ENCODE peak calls at places on chromosomes 16 and 17, in eight cellular contexts. U is PC-3, J is lower lobe of right lung, N is IMR-90, Z is Panc1, F is lung, V is breast epithelium, G is neural progenitor cell. C is an unnamed sample.
A peak's percentile ranks its signal among the peaks of the same experiment; 100 is the strongest.

GRCh38 chr17:34997355-34997862 is 17.1 kb downstream of the LIG3 start:
- DNase-seq in J (no peak), N (peak; percentile 87), F (peak; percentile 69), Z (no peak), V (peak; percentile 71), G (no peak), U (peak; percentile 12), C (peak; percentile 73)

GRCh38 chr16:74568961-74569631 is 37.8 kb downstream of the GLG1 start:
- DNase-seq in V (no peak), J (no peak), Z (no peak), N (peak; percentile 63), G (no peak), F (no peak), U (no peak), C (no peak)

GRCh38 chr17:68290268-68290954 is 516 bp downstream of the SLC16A6 start:
- DNase-seq in N (no peak), F (peak; percentile 39), V (no peak), U (peak; percentile 54), Z (no peak), G (peak; percentile 58), J (peak; percentile 71), C (no peak)

GRCh38 chr16:65947951-65948350 is 418.5 kb upstream of the CDH5 start:
- DNase-seq in U (no peak), G (no peak), V (no peak), J (no peak), F (no peak), Z (no peak), N (no peak), C (no peak)

GRCh38 chr17:75081611-75082540 is 5.9 kb upstream of the SLC16A5 start:
- DNase-seq in Z (no peak), J (no peak), F (no peak), V (no peak), U (no peak), G (no peak), N (no peak), C (no peak)

GRCh38 chr17:58401287-58401686 is 16.0 kb downstream of the RNF43 start:
- DNase-seq in U (peak; percentile 45), G (no peak), F (no peak), Z (no peak), J (no peak), V (no peak), N (no peak), C (no peak)

GRCh38 chr16:85395207-85395912 is 217.8 kb upstream of the GSE1 start:
- DNase-seq in N (peak; percentile 98), F (peak; percentile 77), J (peak; percentile 66), U (peak; percentile 90), Z (no peak), V (peak; percentile 71), G (no peak), C (peak; percentile 95)

GRCh38 chr17:39461911-39462641 is 790 bp downstream of the CDK12 start:
- DNase-seq in Z (no peak), N (peak; percentile 58), V (no peak), U (peak; percentile 7), G (no peak), F (no peak), J (no peak), C (peak; percentile 43)

GRCh38 chr17:40647549-40648325 is at the start of gene SMARCE1:
- DNase-seq in G (peak; percentile 87), F (peak; percentile 60), U (peak; percentile 46), N (peak; percentile 67), V (peak; percentile 50), Z (no peak), J (peak; percentile 82), C (peak; percentile 66)

GRCh38 chr17:79888811-79889634 is 49.8 kb upstream of the CBX4 start:
- DNase-seq in U (no peak), G (no peak), Z (no peak), F (no peak), J (no peak), V (no peak), N (no peak), C (peak; percentile 3)

GRCh38 chr17:54544239-54544638 is 356.4 kb upstream of the TOM1L1 start:
- DNase-seq in V (no peak), U (no peak), G (peak; percentile 63), F (no peak), Z (no peak), N (no peak), J (no peak), C (no peak)

GRCh38 chr16:57693539-57693938 is 1.1 kb upstream of the DRC7 start:
- DNase-seq in G (no peak), V (no peak), U (no peak), N (no peak), F (no peak), J (no peak), Z (no peak), C (no peak)

GRCh38 chr16:21626659-21627277 is 25.6 kb downstream of the IGSF6 start:
- DNase-seq in F (no peak), U (peak; percentile 67), J (no peak), G (no peak), V (no peak), N (peak; percentile 88), Z (no peak), C (peak; percentile 84)

DNA sequence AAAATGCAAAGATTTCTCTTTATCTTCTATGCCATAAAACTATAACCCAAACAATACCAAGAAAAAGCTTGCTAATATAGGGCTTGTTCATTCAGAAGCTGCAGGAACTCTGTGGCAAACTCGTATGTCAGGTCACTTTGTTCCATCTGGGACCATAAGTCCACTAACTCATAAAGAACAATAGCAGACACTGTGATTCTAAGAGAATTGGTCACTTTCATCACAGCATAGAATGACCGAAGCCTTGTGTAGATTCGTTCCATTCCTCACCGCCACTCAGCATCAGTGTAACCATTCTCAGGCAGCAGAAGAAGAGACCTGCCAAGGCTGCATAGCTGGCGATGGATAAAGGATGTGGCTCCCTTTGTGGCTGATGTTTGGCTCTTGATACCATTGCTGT is 30.3 kb upstream of the VAT1L start:
- DNase-seq in G (no peak), V (no peak), J (no peak), F (no peak), U (no peak), Z (no peak), N (no peak), C (no peak)
- H3K4me3 ChIP-seq in G (no peak overlapping the region), V (no peak overlapping the region), J (no peak overlapping the region), F (no peak overlapping the region), U (no peak overlapping the region), Z (no peak overlapping the region), N (no peak overlapping the region), C (no peak overlapping the region)

DNA sequence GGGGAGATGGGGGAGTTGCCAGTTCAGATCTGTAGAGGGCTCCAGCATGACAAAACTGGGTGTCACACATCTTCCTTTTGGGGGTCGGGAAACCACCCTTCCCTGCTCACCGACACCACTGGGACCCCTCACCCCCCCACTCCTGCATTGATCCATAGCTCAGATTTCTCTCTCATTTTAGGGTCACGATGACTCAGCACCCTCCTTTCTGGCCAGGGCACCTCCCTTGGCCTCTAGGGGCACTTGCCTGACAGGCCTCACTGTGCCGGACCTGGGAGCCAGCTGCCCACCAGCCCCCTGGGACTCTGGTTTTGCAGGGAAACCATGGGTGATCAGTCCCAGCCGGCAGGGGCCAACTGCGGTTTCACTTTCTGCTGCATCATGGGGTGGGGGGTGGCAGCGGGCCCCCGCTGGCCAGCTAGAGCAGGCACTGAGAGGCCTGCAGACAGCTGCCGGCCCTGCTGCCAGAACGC is 239.4 kb downstream of the MRTFB start:
- DNase-seq in U (no peak), V (no peak), G (peak; percentile 45), J (no peak), N (peak; percentile 50), F (no peak), Z (no peak), C (no peak)
- TF ChIP-seq CTCF in U (no peak), V (no peak), G (peak; percentile 47), J (no peak), N (peak; percentile 13), F (no peak), Z (no peak), C (peak; percentile 40)

DNA sequence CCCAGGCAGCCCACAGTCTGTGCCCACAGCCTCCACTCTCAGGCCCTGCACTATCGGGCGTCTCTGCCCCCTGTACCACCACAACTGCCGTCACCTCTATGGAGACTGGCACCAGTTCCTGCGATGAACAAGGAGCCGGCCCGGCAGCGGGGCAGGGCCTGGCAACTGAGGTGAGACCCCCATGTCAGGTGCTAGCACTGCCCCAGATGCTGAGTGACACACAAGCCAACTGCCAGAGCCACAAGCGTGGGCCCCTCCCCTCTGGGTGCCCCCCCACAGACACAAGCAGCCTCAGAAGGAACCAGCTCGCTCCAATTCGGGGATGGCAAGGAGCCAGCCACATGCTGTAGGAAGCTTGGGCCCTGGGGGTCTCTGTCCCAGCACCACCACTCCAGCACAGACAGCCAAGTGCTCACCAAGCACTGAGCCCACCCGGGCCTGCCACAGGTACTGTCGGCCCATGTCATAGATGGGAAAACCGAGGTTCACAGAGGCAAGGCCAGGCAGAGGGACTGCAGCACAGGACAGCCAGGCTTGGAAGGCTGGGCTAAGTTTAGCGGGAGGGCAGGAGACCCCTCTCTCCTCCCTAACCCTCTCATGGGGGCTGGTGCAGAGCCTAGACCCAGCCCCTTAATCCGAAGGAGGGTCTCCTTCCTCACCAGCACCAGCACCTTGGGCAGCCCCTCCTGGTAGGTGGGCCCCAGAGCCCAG is 1.4 kb upstream of the PVALEF start:
- DNase-seq in J (peak; percentile 30), U (no peak), V (no peak), F (no peak), G (no peak), Z (no peak), N (no peak), C (no peak)
- H3K27ac ChIP-seq in J (no peak overlapping the region), U (no peak overlapping the region), V (no peak overlapping the region), F (no peak overlapping the region), G (no peak overlapping the region), Z (no peak overlapping the region), N (no peak overlapping the region), C (no peak overlapping the region)

GRCh38 chr16:31530405-31530804 is 2.7 kb downstream of the AHSP start:
- DNase-seq in U (no peak), N (no peak), Z (no peak), J (no peak), F (no peak), G (no peak), V (no peak), C (no peak)

GRCh38 chr16:31527617-31528287 is at the start of gene AHSP:
- DNase-seq in U (no peak), V (no peak), F (no peak), Z (no peak), J (no peak), N (no peak), G (no peak), C (no peak)

GRCh38 chr16:31531096-31531495 is 3.4 kb downstream of the AHSP start:
- DNase-seq in J (no peak), V (no peak), N (no peak), G (no peak), Z (no peak), F (no peak), U (no peak), C (no peak)

GRCh38 chr16:31529398-31530312 is 2.0 kb downstream of the AHSP start:
- DNase-seq in V (no peak), U (no peak), G (peak; percentile 49), F (no peak), N (no peak), Z (no peak), J (peak; percentile 56), C (no peak)

DNA sequence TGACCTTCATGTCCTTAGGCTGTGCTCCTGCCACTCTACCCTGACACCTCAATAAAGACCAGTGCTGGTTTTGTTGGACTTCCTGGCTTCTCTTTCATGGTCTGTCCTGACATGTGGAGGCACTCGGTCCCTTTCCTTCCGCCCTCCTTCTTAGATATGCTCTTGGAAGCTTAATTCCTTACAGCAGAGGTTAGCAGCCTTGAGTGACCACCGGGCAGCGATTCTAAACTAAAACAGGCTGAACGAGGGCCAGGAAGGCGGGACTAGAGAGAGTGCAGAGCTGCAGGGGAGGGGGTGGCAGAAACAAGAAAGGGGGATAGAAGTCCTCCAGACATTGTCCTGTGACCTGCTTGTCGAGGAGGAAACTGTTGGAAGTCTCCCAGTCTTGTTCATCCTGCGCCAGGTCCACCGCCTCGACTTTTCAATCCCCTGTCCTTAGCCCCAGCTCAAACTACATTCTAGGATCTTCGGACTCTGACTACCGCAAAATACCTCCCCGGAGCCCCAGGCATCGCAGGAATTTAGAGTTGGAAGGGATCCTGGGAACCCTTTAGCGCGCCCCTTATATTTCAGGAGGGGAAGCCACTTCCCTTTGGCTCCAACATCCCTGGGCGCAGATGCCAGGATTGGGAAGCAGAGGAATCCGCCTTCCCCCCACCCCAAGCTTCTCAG is 1.2 kb downstream of the AHSP start:
- DNase-seq in G (no peak), U (no peak), V (no peak), Z (no peak), F (peak; percentile 30), N (peak; percentile 23), J (no peak), C (no peak)
- H3K4me3 ChIP-seq in G (peak overlapping the region; percentile 58), U (no peak overlapping the region), V (peak overlapping the region; percentile 68), Z (peak overlapping the region; percentile 33), F (no peak overlapping the region), N (peak overlapping the region; percentile 39), J (peak overlapping the region; percentile 44), C (no peak overlapping the region)

C was measured in brain microvascular endothelial cell.